ENCODE peak calls at places on chromosomes 12 and 14, in nine cellular contexts. One of them, this sample, is unnamed.
A peak's percentile ranks its signal among the peaks of the same experiment; 100 is the strongest.

GRCh38 chr12:26293612-26294011 is 98.2 kb downstream of the SSPN start:
- DNase-seq in suprapubic skin: no peak
- DNase-seq in uterus: no peak
- DNase-seq in tibial nerve: no peak
- DNase-seq in CD8-positive, alpha-beta T cell: no peak
- DNase-seq in cardiac muscle cell: no peak
- DNase-seq in Panc1: no peak
- DNase-seq in H9: no peak
- DNase-seq in adrenal gland: no peak
- DNase-seq in this sample: no peak

GRCh38 chr12:56104109-56104814 is at the start of gene PA2G4:
- DNase-seq in CD8-positive, alpha-beta T cell: peak; percentile 92
- DNase-seq in Panc1: peak; percentile 94
- DNase-seq in uterus: peak; percentile 97
- DNase-seq in tibial nerve: peak; percentile 89
- DNase-seq in H9: peak; percentile 100
- DNase-seq in suprapubic skin: peak; percentile 98
- DNase-seq in adrenal gland: peak; percentile 98
- DNase-seq in cardiac muscle cell: peak; percentile 99
- DNase-seq in this sample: peak; percentile 97

GRCh38 chr14:99609245-99610117 is 5.5 kb upstream of the CCDC85C start:
- DNase-seq in Panc1: no peak
- DNase-seq in H9: no peak
- DNase-seq in adrenal gland: no peak
- DNase-seq in CD8-positive, alpha-beta T cell: no peak
- DNase-seq in uterus: peak; percentile 40
- DNase-seq in cardiac muscle cell: no peak
- DNase-seq in tibial nerve: no peak
- DNase-seq in suprapubic skin: no peak
- DNase-seq in this sample: no peak

GRCh38 chr12:6052206-6052939 is 72.1 kb downstream of the VWF start:
- DNase-seq in CD8-positive, alpha-beta T cell: no peak
- DNase-seq in cardiac muscle cell: no peak
- DNase-seq in uterus: no peak
- DNase-seq in tibial nerve: no peak
- DNase-seq in H9: no peak
- DNase-seq in Panc1: no peak
- DNase-seq in suprapubic skin: no peak
- DNase-seq in adrenal gland: no peak
- DNase-seq in this sample: no peak

GRCh38 chr14:102875652-102876051 is 46.8 kb upstream of the AMN start:
- DNase-seq in adrenal gland: no peak
- DNase-seq in uterus: no peak
- DNase-seq in CD8-positive, alpha-beta T cell: no peak
- DNase-seq in cardiac muscle cell: no peak
- DNase-seq in H9: no peak
- DNase-seq in suprapubic skin: no peak
- DNase-seq in tibial nerve: no peak
- DNase-seq in Panc1: no peak
- DNase-seq in this sample: no peak

GRCh38 chr12:29534935-29535334 is 37.4 kb upstream of the OVCH1 start:
- DNase-seq in adrenal gland: no peak
- DNase-seq in cardiac muscle cell: peak; percentile 71
- DNase-seq in uterus: no peak
- DNase-seq in suprapubic skin: no peak
- DNase-seq in H9: no peak
- DNase-seq in CD8-positive, alpha-beta T cell: no peak
- DNase-seq in tibial nerve: no peak
- DNase-seq in Panc1: no peak
- DNase-seq in this sample: no peak

GRCh38 chr12:103821773-103822172 is 19.3 kb downstream of the NT5DC3 start:
- DNase-seq in tibial nerve: no peak
- DNase-seq in cardiac muscle cell: no peak
- DNase-seq in CD8-positive, alpha-beta T cell: no peak
- DNase-seq in suprapubic skin: no peak
- DNase-seq in adrenal gland: no peak
- DNase-seq in uterus: no peak
- DNase-seq in Panc1: no peak
- DNase-seq in H9: no peak
- DNase-seq in this sample: no peak

GRCh38 chr14:103391048-103391447 is 5.8 kb downstream of the MARK3 start:
- DNase-seq in adrenal gland: peak; percentile 46
- DNase-seq in cardiac muscle cell: peak; percentile 92
- DNase-seq in CD8-positive, alpha-beta T cell: peak; percentile 62
- DNase-seq in suprapubic skin: no peak
- DNase-seq in uterus: no peak
- DNase-seq in tibial nerve: no peak
- DNase-seq in H9: no peak
- DNase-seq in Panc1: no peak
- DNase-seq in this sample: no peak

GRCh38 chr14:67620217-67620789 is 583 bp downstream of the ARG2 start:
- DNase-seq in Panc1: no peak
- DNase-seq in cardiac muscle cell: no peak
- DNase-seq in uterus: peak; percentile 38
- DNase-seq in adrenal gland: peak; percentile 46
- DNase-seq in CD8-positive, alpha-beta T cell: no peak
- DNase-seq in suprapubic skin: no peak
- DNase-seq in H9: peak; percentile 58
- DNase-seq in tibial nerve: no peak
- DNase-seq in this sample: no peak

GRCh38 chr14:71204231-71204630 is 297.0 kb downstream of the PCNX1 start:
- DNase-seq in tibial nerve: no peak
- DNase-seq in Panc1: no peak
- DNase-seq in H9: no peak
- DNase-seq in suprapubic skin: no peak
- DNase-seq in uterus: no peak
- DNase-seq in adrenal gland: no peak
- DNase-seq in cardiac muscle cell: no peak
- DNase-seq in CD8-positive, alpha-beta T cell: no peak
- DNase-seq in this sample: no peak

GRCh38 chr12:68317047-68317667 is 15.0 kb downstream of the MDM1 start:
- DNase-seq in H9: no peak
- DNase-seq in CD8-positive, alpha-beta T cell: peak; percentile 40
- DNase-seq in Panc1: no peak
- DNase-seq in tibial nerve: no peak
- DNase-seq in suprapubic skin: no peak
- DNase-seq in uterus: peak; percentile 46
- DNase-seq in adrenal gland: peak; percentile 50
- DNase-seq in cardiac muscle cell: peak; percentile 77
- DNase-seq in this sample: peak; percentile 21

GRCh38 chr12:98172304-98172703 is 343.1 kb upstream of the TMPO start:
- DNase-seq in Panc1: no peak
- DNase-seq in tibial nerve: no peak
- DNase-seq in adrenal gland: no peak
- DNase-seq in H9: no peak
- DNase-seq in CD8-positive, alpha-beta T cell: no peak
- DNase-seq in cardiac muscle cell: no peak
- DNase-seq in suprapubic skin: no peak
- DNase-seq in uterus: no peak
- DNase-seq in this sample: no peak

DNA sequence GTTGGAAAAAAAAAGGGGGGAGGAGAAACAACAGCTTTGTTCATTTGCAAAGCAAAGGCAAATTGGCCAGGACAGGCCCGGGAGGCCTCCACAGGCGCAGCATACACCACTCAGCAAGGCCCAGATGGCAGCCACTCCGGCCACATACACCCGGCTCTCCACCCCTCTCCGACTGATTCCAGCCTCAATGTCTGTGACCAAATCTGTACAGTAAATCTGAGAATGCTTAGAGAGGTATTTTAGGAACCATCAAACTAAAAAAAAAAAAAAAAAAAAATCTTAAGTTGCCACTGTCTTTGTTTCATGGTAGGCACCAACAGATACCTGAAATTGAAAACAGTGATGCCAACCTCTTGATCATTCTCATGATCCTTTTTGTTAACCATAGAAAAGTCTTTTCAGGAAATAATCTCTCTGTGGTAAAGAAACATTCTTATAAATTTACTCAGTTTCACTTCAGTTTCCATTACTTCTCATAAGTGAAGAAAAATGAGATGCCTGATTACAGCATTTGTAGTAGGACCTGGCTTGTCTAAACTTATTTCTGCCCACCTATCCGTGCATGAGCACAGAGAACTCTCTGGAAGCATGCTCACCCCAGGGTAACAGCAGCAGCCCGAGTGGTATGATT is 20.2 kb downstream of the VPS37B start:
- DNase-seq in suprapubic skin: peak; percentile 53
- DNase-seq in adrenal gland: no peak
- DNase-seq in tibial nerve: no peak
- DNase-seq in uterus: no peak
- DNase-seq in H9: peak; percentile 52
- DNase-seq in Panc1: no peak
- DNase-seq in cardiac muscle cell: no peak
- DNase-seq in CD8-positive, alpha-beta T cell: peak; percentile 4
- DNase-seq in this sample: no peak
- H3K27me3 ChIP-seq in suprapubic skin: no peaks in the 10 kb centered on the region
- H3K27me3 ChIP-seq in adrenal gland: no peaks in the 10 kb centered on the region
- H3K27me3 ChIP-seq in tibial nerve: no peaks in the 10 kb centered on the region
- H3K27me3 ChIP-seq in uterus: no peaks in the 10 kb centered on the region
- H3K27me3 ChIP-seq in H9: peaks cover 71% of the 10 kb centered on the region
- H3K27me3 ChIP-seq in Panc1: no peaks in the 10 kb centered on the region
- H3K27me3 ChIP-seq in cardiac muscle cell: no peaks in the 10 kb centered on the region
- H3K27me3 ChIP-seq in CD8-positive, alpha-beta T cell: no peaks in the 10 kb centered on the region
- H3K27me3 ChIP-seq in this sample: no peaks in the 10 kb centered on the region

GRCh38 chr12:76927170-76927784 is 48.5 kb upstream of the CSRP2 start:
- DNase-seq in tibial nerve: no peak
- DNase-seq in CD8-positive, alpha-beta T cell: no peak
- DNase-seq in cardiac muscle cell: peak; percentile 72
- DNase-seq in uterus: peak; percentile 23
- DNase-seq in Panc1: no peak
- DNase-seq in adrenal gland: peak; percentile 37
- DNase-seq in suprapubic skin: no peak
- DNase-seq in H9: peak; percentile 82
- DNase-seq in this sample: no peak
- TF ChIP-seq CTCF in tibial nerve: no peak
- TF ChIP-seq CTCF in CD8-positive, alpha-beta T cell: no peak
- TF ChIP-seq CTCF in cardiac muscle cell: peak; percentile 78
- TF ChIP-seq CTCF in uterus: no peak
- TF ChIP-seq CTCF in Panc1: peak; percentile 78
- TF ChIP-seq CTCF in adrenal gland: peak; percentile 38
- TF ChIP-seq CTCF in suprapubic skin: no peak
- TF ChIP-seq CTCF in H9: peak; percentile 88
- TF ChIP-seq CTCF in this sample: no peak

DNA sequence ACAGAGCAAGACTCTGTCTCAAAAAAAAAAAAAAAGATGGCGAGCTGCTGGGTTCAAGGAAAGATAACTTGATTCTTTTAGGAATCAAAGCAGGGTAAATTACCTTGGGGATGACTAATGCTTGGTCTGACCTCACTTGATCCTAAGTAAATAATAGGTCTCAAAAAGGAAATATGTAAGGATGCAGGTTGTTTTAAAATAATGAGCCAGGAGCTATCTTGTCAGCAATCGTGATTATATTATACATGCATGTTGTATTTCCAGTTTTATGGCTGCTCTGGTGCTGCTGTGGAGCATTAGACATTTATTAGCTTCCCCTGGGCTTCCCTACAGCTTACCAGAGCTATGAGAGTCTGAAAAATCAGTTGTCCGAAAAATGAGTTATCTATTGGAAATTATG is 2.6 kb downstream of the EIF2B2 start:
- DNase-seq in adrenal gland: no peak
- DNase-seq in Panc1: no peak
- DNase-seq in tibial nerve: no peak
- DNase-seq in suprapubic skin: no peak
- DNase-seq in uterus: no peak
- DNase-seq in CD8-positive, alpha-beta T cell: no peak
- DNase-seq in H9: no peak
- DNase-seq in cardiac muscle cell: no peak
- DNase-seq in this sample: no peak
- H3K27ac ChIP-seq in adrenal gland: no peak overlapping the region
- H3K27ac ChIP-seq in Panc1: no peak overlapping the region
- H3K27ac ChIP-seq in tibial nerve: no peak overlapping the region
- H3K27ac ChIP-seq in suprapubic skin: no peak overlapping the region
- H3K27ac ChIP-seq in uterus: no peak overlapping the region
- H3K27ac ChIP-seq in CD8-positive, alpha-beta T cell: no peak overlapping the region
- H3K27ac ChIP-seq in H9: no peak overlapping the region
- H3K27ac ChIP-seq in cardiac muscle cell: no peak overlapping the region
- H3K27ac ChIP-seq in this sample: no peak overlapping the region

GRCh38 chr12:4089147-4089606 is 184.4 kb upstream of the CCND2 start:
- DNase-seq in CD8-positive, alpha-beta T cell: no peak
- DNase-seq in cardiac muscle cell: no peak
- DNase-seq in suprapubic skin: no peak
- DNase-seq in uterus: no peak
- DNase-seq in Panc1: no peak
- DNase-seq in adrenal gland: no peak
- DNase-seq in H9: peak; percentile 61
- DNase-seq in tibial nerve: no peak
- DNase-seq in this sample: no peak
- H3K27me3 ChIP-seq in CD8-positive, alpha-beta T cell: no peaks in the 10 kb centered on the region
- H3K27me3 ChIP-seq in cardiac muscle cell: no peaks in the 10 kb centered on the region
- H3K27me3 ChIP-seq in suprapubic skin: peaks cover 3% of the 10 kb centered on the region
- H3K27me3 ChIP-seq in uterus: peaks cover 8% of the 10 kb centered on the region
- H3K27me3 ChIP-seq in Panc1: no peaks in the 10 kb centered on the region
- H3K27me3 ChIP-seq in adrenal gland: no peaks in the 10 kb centered on the region
- H3K27me3 ChIP-seq in H9: no peaks in the 10 kb centered on the region
- H3K27me3 ChIP-seq in tibial nerve: no peaks in the 10 kb centered on the region
- H3K27me3 ChIP-seq in this sample: no peaks in the 10 kb centered on the region

DNA sequence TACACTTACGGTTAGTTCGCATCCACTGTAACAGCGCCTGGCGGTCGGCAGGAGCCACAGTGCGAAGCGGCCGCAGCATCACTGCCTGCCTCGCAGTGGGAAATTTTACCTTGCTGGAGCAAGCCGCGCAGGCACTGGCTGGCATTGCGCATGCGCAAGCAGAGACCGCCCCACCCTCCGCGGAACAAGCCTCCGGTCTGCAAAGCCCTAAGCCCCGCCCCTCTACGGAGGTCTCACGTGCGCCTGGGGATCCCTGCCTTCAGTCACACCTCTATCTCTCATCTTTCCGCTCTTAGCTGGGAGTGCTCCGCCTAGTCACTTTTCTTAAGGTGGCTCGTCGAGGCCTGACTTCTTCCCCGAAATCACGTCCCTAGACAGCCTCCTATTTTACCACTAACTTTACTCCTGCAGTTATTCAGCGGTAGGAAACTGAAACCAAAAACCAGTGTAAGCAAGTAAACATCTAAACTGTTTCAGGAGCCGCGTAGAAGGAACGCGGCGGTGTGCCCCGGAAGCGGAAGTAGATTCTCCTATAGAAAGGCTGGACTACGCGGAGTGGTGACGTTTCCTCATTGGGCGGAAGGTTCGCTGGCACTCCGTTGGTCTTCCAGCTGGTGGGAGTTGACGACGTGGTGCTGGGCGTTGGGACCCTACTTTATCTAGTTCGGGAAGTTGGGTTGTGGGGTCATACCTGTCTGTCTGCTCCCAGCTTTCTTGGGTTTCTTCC is at the start of gene SRP54:
- DNase-seq in tibial nerve: peak; percentile 95
- DNase-seq in uterus: peak; percentile 99
- DNase-seq in Panc1: peak; percentile 87
- DNase-seq in adrenal gland: peak; percentile 99
- DNase-seq in cardiac muscle cell: peak; percentile 99
- DNase-seq in CD8-positive, alpha-beta T cell: peak; percentile 100
- DNase-seq in suprapubic skin: peak; percentile 99
- DNase-seq in H9: peak; percentile 100
- DNase-seq in this sample: peak; percentile 96
- TF ChIP-seq CTCF in tibial nerve: no peak
- TF ChIP-seq CTCF in uterus: peak; percentile 43
- TF ChIP-seq CTCF in Panc1: no peak
- TF ChIP-seq CTCF in adrenal gland: no peak
- TF ChIP-seq CTCF in cardiac muscle cell: peak; percentile 5
- TF ChIP-seq CTCF in CD8-positive, alpha-beta T cell: no peak
- TF ChIP-seq CTCF in suprapubic skin: peak; percentile 27
- TF ChIP-seq CTCF in H9: peak; percentile 28
- TF ChIP-seq CTCF in this sample: peak; percentile 27